ENCODE peak calls at places on chromosomes 11 and 22, in six cellular contexts. X is choroid plexus epithelial cell, R is dorsolateral prefrontal cortex, A is NCI-H1092, D is T-helper 2 cell, G is brain pericyte. C is an unnamed sample.
A peak's percentile ranks its signal among the peaks of the same experiment; 100 is the strongest.

GRCh38 chr11:95318459-95318858 is 87.5 kb upstream of the SESN3 start:
- DNase-seq in X (no peak), R (no peak), A (no peak), D (no peak), G (no peak), C (no peak)

GRCh38 chr11:100930185-100930778 is 199.3 kb downstream of the PGR start:
- DNase-seq in X (peak; percentile 88), R (no peak), A (peak; percentile 33), D (no peak), G (no peak), C (peak; percentile 77)

GRCh38 chr22:37609240-37610152 is 862 bp downstream of the GGA1 start:
- DNase-seq in X (no peak), R (no peak), A (no peak), D (no peak), G (no peak), C (peak; percentile 56)

GRCh38 chr11:128768876-128769275 is 75.0 kb downstream of the FLI1 start:
- DNase-seq in X (no peak), R (no peak), A (no peak), D (no peak), G (no peak), C (no peak)

GRCh38 chr22:17366830-17367229 is 2.4 kb upstream of the CECR2 start:
- DNase-seq in X (peak; percentile 46), R (peak; percentile 26), A (no peak), D (no peak), G (no peak), C (no peak)

GRCh38 chr11:19428206-19429001 is 187.7 kb upstream of the E2F8 start:
- DNase-seq in X (no peak), R (no peak), A (no peak), D (no peak), G (no peak), C (no peak)

GRCh38 chr11:47109051-47109791 is 67.5 kb downstream of the ARFGAP2 start:
- DNase-seq in X (no peak), R (peak; percentile 48), A (no peak), D (no peak), G (no peak), C (peak; percentile 12)

GRCh38 chr22:41364233-41364632 is 17.5 kb upstream of the TEF start:
- DNase-seq in X (no peak), R (no peak), A (no peak), D (no peak), G (no peak), C (no peak)

GRCh38 chr11:115220881-115221280 is 283.3 kb downstream of the CADM1 start:
- DNase-seq in X (no peak), R (no peak), A (no peak), D (no peak), G (no peak), C (no peak)

GRCh38 chr11:115982666-115983065 is 478.5 kb upstream of the CADM1 start:
- DNase-seq in X (no peak), R (no peak), A (no peak), D (no peak), G (no peak), C (no peak)

GRCh38 chr22:39821008-39821407 is 72.6 kb downstream of the ENTHD1 start:
- DNase-seq in X (no peak), R (no peak), A (no peak), D (no peak), G (no peak), C (no peak)

GRCh38 chr11:109018639-109019038 is 353.8 kb downstream of the DDX10 start:
- DNase-seq in X (no peak), R (no peak), A (no peak), D (no peak), G (no peak), C (no peak)

GRCh38 chr11:3641701-3642070 is at the start of gene ART5:
- DNase-seq in X (no peak), R (no peak), A (no peak), D (no peak), G (no peak), C (no peak)

GRCh38 chr11:6941970-6942369 is 15.7 kb downstream of the ZNF215 start:
- DNase-seq in X (no peak), R (no peak), A (no peak), D (no peak), G (no peak), C (no peak)

GRCh38 chr11:91819743-91820142 is 404.9 kb upstream of the FAT3 start:
- DNase-seq in X (no peak), R (no peak), A (no peak), D (no peak), G (no peak), C (no peak)

GRCh38 chr11:125110996-125111340 is 458 bp downstream of the TMEM218 start:
- DNase-seq in X (peak; percentile 23), R (no peak), A (peak; percentile 7), D (no peak), G (no peak), C (peak; percentile 39)

GRCh38 chr11:77611921-77612320 is 22.2 kb downstream of the AQP11 start:
- DNase-seq in X (no peak), R (no peak), A (no peak), D (no peak), G (no peak), C (no peak)

GRCh38 chr22:27998511-27999410 is 79.7 kb upstream of the PITPNB start:
- DNase-seq in X (no peak), R (no peak), A (no peak), D (no peak), G (no peak), C (no peak)

GRCh38 chr22:49515486-49515885 is 312.2 kb downstream of the BRD1 start:
- DNase-seq in X (no peak), R (no peak), A (no peak), D (no peak), G (no peak), C (no peak)

GRCh38 chr11:125175896-125176575 is 11.5 kb downstream of the PKNOX2 start:
- DNase-seq in X (peak; percentile 50), R (no peak), A (no peak), D (no peak), G (no peak), C (no peak)

C was measured in foreskin fibroblast.